ENCODE peak calls at places on chromosomes 5 and 9, in nine cellular contexts. P is choroid plexus epithelial cell, F is fibroblast of lung, L is B cell, G is HFF-Myc, Z is WERI-Rb-1, X is heart left ventricle, B is neural crest cell, S is AG04450. M is an unnamed sample.

GRCh38 chr9:113416149-113416726 is 5.7 kb downstream of the C9orf43 start:
- DNase-seq in P (no peak), F (no peak), L (peak), G (no peak), Z (no peak), X (no peak), B (no peak), S (no peak), M (no peak)

GRCh38 chr9:42275141-42275540 is 91.7 kb downstream of the SPATA31A6 start:
- DNase-seq in P (no peak), F (no peak), L (no peak), G (no peak), Z (no peak), X (no peak), B (no peak), S (no peak), M (no peak)

GRCh38 chr5:26763151-26763550 is 275.2 kb downstream of the CDH9 start:
- DNase-seq in P (peak), F (no peak), L (no peak), G (no peak), Z (no peak), X (no peak), B (no peak), S (no peak), M (no peak)

GRCh38 chr5:74167930-74168315 is 472.6 kb downstream of the ENC1 start:
- DNase-seq in P (no peak), F (no peak), L (no peak), G (no peak), Z (no peak), X (no peak), B (no peak), S (no peak), M (no peak)

GRCh38 chr9:90872835-90873294 is 71.2 kb downstream of the SYK start:
- DNase-seq in P (no peak), F (no peak), L (no peak), G (no peak), Z (no peak), X (no peak), B (no peak), S (no peak), M (peak)

GRCh38 chr9:22307013-22307711 is 139.5 kb upstream of the DMRTA1 start:
- DNase-seq in P (peak), F (peak), L (peak), G (peak), Z (peak), X (no peak), B (peak), S (peak), M (no peak)

GRCh38 chr9:121613009-121613766 is 38.2 kb upstream of the DAB2IP start:
- DNase-seq in P (no peak), F (no peak), L (no peak), G (no peak), Z (no peak), X (no peak), B (no peak), S (no peak), M (no peak)

GRCh38 chr9:96218821-96219614 is 83.0 kb downstream of the HSD17B3 start:
- DNase-seq in P (no peak), F (no peak), L (peak), G (no peak), Z (no peak), X (no peak), B (no peak), S (no peak), M (no peak)

GRCh38 chr9:32644698-32645097 is 9.2 kb upstream of the TAF1L start:
- DNase-seq in P (peak), F (no peak), L (no peak), G (peak), Z (no peak), X (no peak), B (no peak), S (peak), M (no peak)

GRCh38 chr5:180470966-180471582 is 23.1 kb upstream of the CNOT6 start:
- DNase-seq in P (peak), F (peak), L (peak), G (no peak), Z (peak), X (no peak), B (peak), S (peak), M (no peak)

GRCh38 chr9:137679695-137680305 is 61.0 kb downstream of the EHMT1 start:
- DNase-seq in P (no peak), F (no peak), L (no peak), G (no peak), Z (no peak), X (no peak), B (no peak), S (no peak), M (no peak)

GRCh38 chr9:20872340-20872977 is 159.0 kb downstream of the HACD4 start:
- DNase-seq in P (peak), F (peak), L (no peak), G (peak), Z (no peak), X (no peak), B (no peak), S (peak), M (no peak)

GRCh38 chr9:132351404-132352050 is 3.3 kb downstream of the SETX start:
- DNase-seq in P (no peak), F (peak), L (no peak), G (no peak), Z (no peak), X (no peak), B (no peak), S (no peak), M (no peak)

GRCh38 chr5:122605236-122605635 is 169.6 kb upstream of the SNX2 start:
- DNase-seq in P (no peak), F (no peak), L (no peak), G (no peak), Z (no peak), X (no peak), B (no peak), S (no peak), M (no peak)

GRCh38 chr9:1462626-1463308 is 412.6 kb downstream of the DMRT2 start:
- DNase-seq in P (no peak), F (no peak), L (no peak), G (no peak), Z (no peak), X (no peak), B (no peak), S (no peak), M (no peak)

GRCh38 chr5:14121552-14121951 is 21.6 kb upstream of the TRIO start:
- DNase-seq in P (no peak), F (no peak), L (no peak), G (no peak), Z (no peak), X (no peak), B (no peak), S (no peak), M (no peak)

GRCh38 chr9:133075925-133076324 is 14.1 kb downstream of the CEL start:
- DNase-seq in P (peak), F (peak), L (no peak), G (no peak), Z (no peak), X (no peak), B (no peak), S (peak), M (no peak)

GRCh38 chr9:33942471-33943083 is 106.1 kb downstream of the UBAP2 start:
- DNase-seq in P (peak), F (peak), L (no peak), G (peak), Z (no peak), X (no peak), B (no peak), S (peak), M (no peak)

GRCh38 chr9:110029422-110029814 is 178.5 kb downstream of the C9orf152 start:
- DNase-seq in P (peak), F (peak), L (no peak), G (peak), Z (no peak), X (no peak), B (no peak), S (no peak), M (no peak)

GRCh38 chr5:111680737-111681413 is 76.1 kb downstream of the NREP start:
- DNase-seq in P (peak), F (peak), L (no peak), G (peak), Z (no peak), X (no peak), B (no peak), S (peak), M (peak)

GRCh38 chr5:167489202-167489601 is 802.2 kb upstream of the WWC1 start:
- DNase-seq in P (peak), F (peak), L (no peak), G (no peak), Z (no peak), X (no peak), B (no peak), S (no peak), M (no peak)

GRCh38 chr5:180795771-180796313 is 6.8 kb downstream of the MGAT1 start:
- DNase-seq in P (no peak), F (no peak), L (no peak), G (no peak), Z (no peak), X (no peak), B (no peak), S (no peak), M (no peak)

GRCh38 chr5:541148-541887 is 17.1 kb upstream of the SLC9A3 start:
- DNase-seq in P (no peak), F (no peak), L (no peak), G (no peak), Z (no peak), X (peak), B (no peak), S (no peak), M (no peak)

GRCh38 chr5:138230261-138230660 is 17.1 kb upstream of the CDC23 start:
- DNase-seq in P (no peak), F (no peak), L (no peak), G (no peak), Z (peak), X (peak), B (no peak), S (no peak), M (no peak)

GRCh38 chr5:1004598-1005361 is 3.8 kb upstream of the NKD2 start:
- DNase-seq in P (peak), F (no peak), L (peak), G (no peak), Z (peak), X (peak), B (peak), S (no peak), M (peak)

GRCh38 chr5:32201140-32201539 is 27.0 kb upstream of the GOLPH3 start:
- DNase-seq in P (peak), F (peak), L (no peak), G (no peak), Z (no peak), X (no peak), B (no peak), S (no peak), M (no peak)

GRCh38 chr5:67964619-67965018 is 250.9 kb upstream of the PIK3R1 start:
- DNase-seq in P (no peak), F (no peak), L (no peak), G (no peak), Z (no peak), X (no peak), B (no peak), S (no peak), M (no peak)

GRCh38 chr9:32877103-32877502 is 93.8 kb downstream of the TMEM215 start:
- DNase-seq in P (no peak), F (no peak), L (no peak), G (no peak), Z (no peak), X (no peak), B (peak), S (no peak), M (no peak)

GRCh38 chr9:224540-225520 is 10.2 kb downstream of the DOCK8 start:
- DNase-seq in P (no peak), F (no peak), L (no peak), G (no peak), Z (peak), X (no peak), B (no peak), S (no peak), M (no peak)

GRCh38 chr9:35844628-35845301 is 15.7 kb downstream of the TMEM8B start:
- DNase-seq in P (peak), F (peak), L (peak), G (peak), Z (no peak), X (no peak), B (no peak), S (peak), M (no peak)

GRCh38 chr5:154786414-154786813 is 31.2 kb downstream of the LARP1 start:
- DNase-seq in P (peak), F (peak), L (no peak), G (no peak), Z (no peak), X (no peak), B (no peak), S (no peak), M (no peak)

GRCh38 chr9:120571443-120572257 is 8.3 kb downstream of the CDK5RAP2 start:
- DNase-seq in P (peak), F (peak), L (no peak), G (no peak), Z (no peak), X (peak), B (no peak), S (peak), M (no peak)

GRCh38 chr9:78115073-78115472 is 83.5 kb upstream of the GNAQ start:
- DNase-seq in P (no peak), F (no peak), L (peak), G (no peak), Z (no peak), X (no peak), B (no peak), S (no peak), M (no peak)

GRCh38 chr5:4156889-4157288 is 561.3 kb downstream of the IRX1 start:
- DNase-seq in P (no peak), F (no peak), L (no peak), G (no peak), Z (no peak), X (no peak), B (no peak), S (no peak), M (no peak)

GRCh38 chr9:101674165-101674564 is 64.3 kb downstream of the GRIN3A start:
- DNase-seq in P (no peak), F (no peak), L (no peak), G (no peak), Z (no peak), X (no peak), B (no peak), S (no peak), M (no peak)

GRCh38 chr5:131747180-131748105 is 49.4 kb downstream of the FNIP1 start:
- DNase-seq in P (peak), F (peak), L (no peak), G (no peak), Z (no peak), X (no peak), B (no peak), S (no peak), M (no peak)
- TF ChIP-seq CTCF in P (no peak), F (no peak), L (no peak), G (no peak), Z (no peak), X (no peak), B (no peak), S (no peak), M (no peak)

DNA sequence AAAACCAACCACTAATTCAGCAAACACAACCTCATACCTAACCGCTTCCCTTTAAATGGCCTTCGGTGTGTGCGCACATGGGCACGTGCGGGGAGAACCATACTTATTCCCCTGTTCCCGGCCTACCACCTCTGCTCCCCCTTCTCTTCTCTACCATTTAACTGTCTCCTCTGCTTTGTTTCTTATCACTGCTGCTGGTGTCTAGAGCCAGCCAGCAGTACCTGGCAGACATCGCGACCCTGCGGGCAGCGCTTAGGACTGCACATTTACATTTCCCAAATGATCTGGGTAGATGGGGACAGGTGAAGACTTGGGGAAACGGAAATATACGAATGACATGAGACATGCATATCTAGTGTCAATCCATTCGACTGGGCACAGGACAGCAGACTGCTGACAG is 56.6 kb downstream of the PSMB7 start:
- DNase-seq in P (no peak), F (no peak), L (no peak), G (no peak), Z (no peak), X (no peak), B (no peak), S (no peak), M (no peak)
- TF ChIP-seq CTCF in P (no peak), F (no peak), L (no peak), G (no peak), Z (no peak), X (no peak), B (no peak), S (no peak), M (no peak)

GRCh38 chr9:118222375-118222774 is 518.2 kb downstream of the TLR4 start:
- DNase-seq in P (no peak), F (no peak), L (no peak), G (no peak), Z (peak), X (no peak), B (no peak), S (no peak), M (no peak)
- TF ChIP-seq CTCF in P (no peak), F (no peak), L (no peak), G (no peak), Z (peak), X (no peak), B (no peak), S (no peak), M (no peak)

DNA sequence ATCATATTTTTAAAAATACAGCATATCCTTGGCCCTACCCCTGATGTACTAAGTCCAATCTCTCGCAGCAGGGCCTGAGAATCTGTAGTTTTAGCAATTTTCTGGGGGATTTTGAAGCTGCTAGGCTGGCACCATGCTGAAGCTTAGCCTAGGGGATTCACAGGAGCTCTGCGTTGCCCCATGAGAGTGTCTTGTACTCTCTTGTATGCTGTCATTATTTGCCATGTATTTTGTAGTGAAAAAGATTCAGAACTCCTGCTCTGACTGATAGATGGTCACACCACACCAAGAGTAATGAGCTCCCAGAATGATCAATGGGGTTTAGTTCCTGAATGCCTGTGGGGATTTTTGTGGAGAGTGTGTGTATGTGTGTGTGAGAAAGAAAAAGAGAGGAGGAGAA is 20.7 kb upstream of the TRMT10B start:
- DNase-seq in P (no peak), F (no peak), L (no peak), G (no peak), Z (no peak), X (no peak), B (no peak), S (no peak), M (no peak)
- TF ChIP-seq CTCF in P (no peak), F (no peak), L (no peak), G (no peak), Z (no peak), X (no peak), B (no peak), S (no peak), M (no peak)

GRCh38 chr5:79111960-79112702 is 522 bp downstream of the BHMT start:
- DNase-seq in P (no peak), F (no peak), L (no peak), G (no peak), Z (no peak), X (no peak), B (peak), S (no peak), M (no peak)
- TF ChIP-seq CTCF in P (no peak), F (no peak), L (no peak), G (no peak), Z (no peak), X (no peak), B (peak), S (no peak), M (no peak)

M was measured in osteocyte.